ENCODE peak calls at places on chromosome 13, in eight cellular contexts. G is tibial artery, J is MM.1S, I is IMR-90, R is brain microvascular endothelial cell, Q is testis, L is cardiac muscle cell, C is HL-60. S is an unnamed sample.

GRCh38 chr13:32407854-32408253 is 20.1 kb downstream of the N4BP2L1 start:
- DNase-seq in J (no peak), Q (no peak), R (no peak), C (no peak), G (no peak), L (no peak), I (no peak), S (no peak)

GRCh38 chr13:38490657-38491056 is 141.0 kb downstream of the UFM1 start:
- DNase-seq in R (no peak), I (no peak), Q (no peak), L (no peak), J (no peak), C (no peak), G (no peak), S (no peak)

GRCh38 chr13:27131202-27131623 is 40.4 kb downstream of the USP12 start:
- DNase-seq in R (no peak), Q (no peak), J (peak; percentile 89), C (no peak), L (no peak), I (peak; percentile 55), G (no peak), S (peak; percentile 90)

GRCh38 chr13:77810430-77810829 is 108.2 kb downstream of the EDNRB start:
- DNase-seq in R (no peak), Q (no peak), L (peak; percentile 6), J (peak; percentile 58), G (no peak), C (peak; percentile 17), I (peak; percentile 34), S (peak; percentile 59)

GRCh38 chr13:101709952-101710351 is 257.5 kb downstream of the ITGBL1 start:
- DNase-seq in Q (no peak), R (no peak), I (no peak), G (no peak), C (no peak), L (no peak), J (no peak), S (no peak)

GRCh38 chr13:27117947-27118346 is 53.7 kb downstream of the USP12 start:
- DNase-seq in J (no peak), L (no peak), G (no peak), R (no peak), Q (no peak), I (no peak), C (no peak), S (no peak)

GRCh38 chr13:40170091-40170490 is 496.4 kb downstream of the FOXO1 start:
- DNase-seq in I (no peak), C (no peak), L (no peak), Q (no peak), G (no peak), J (no peak), R (no peak), S (no peak)

GRCh38 chr13:98142427-98143156 is at the start of gene FARP1:
- DNase-seq in J (peak; percentile 84), R (no peak), Q (peak; percentile 76), G (peak; percentile 66), L (peak; percentile 91), I (peak; percentile 65), C (no peak), S (peak; percentile 70)

GRCh38 chr13:57996717-57997116 is 365.2 kb downstream of the PCDH17 start:
- DNase-seq in C (no peak), G (no peak), J (no peak), Q (no peak), L (no peak), I (no peak), R (no peak), S (peak; percentile 60)

GRCh38 chr13:112839347-112840105 is 129.5 kb upstream of the MCF2L start:
- DNase-seq in J (no peak), I (peak; percentile 61), R (peak; percentile 25), L (no peak), G (no peak), C (no peak), Q (no peak), S (no peak)

GRCh38 chr13:39554371-39554770 is 48.6 kb downstream of the LHFPL6 start:
- DNase-seq in L (no peak), J (no peak), I (no peak), R (no peak), C (no peak), G (no peak), Q (no peak), S (no peak)

GRCh38 chr13:50222569-50223332 is 207.5 kb downstream of the KCNRG start:
- DNase-seq in L (no peak), G (peak; percentile 74), R (peak; percentile 83), C (peak; percentile 64), Q (peak; percentile 51), I (peak; percentile 68), J (peak; percentile 80), S (peak; percentile 95)

GRCh38 chr13:88464851-88465250 is 793.7 kb downstream of the SLITRK5 start:
- DNase-seq in Q (no peak), C (no peak), G (no peak), R (no peak), J (no peak), I (no peak), L (no peak), S (no peak)

DNA sequence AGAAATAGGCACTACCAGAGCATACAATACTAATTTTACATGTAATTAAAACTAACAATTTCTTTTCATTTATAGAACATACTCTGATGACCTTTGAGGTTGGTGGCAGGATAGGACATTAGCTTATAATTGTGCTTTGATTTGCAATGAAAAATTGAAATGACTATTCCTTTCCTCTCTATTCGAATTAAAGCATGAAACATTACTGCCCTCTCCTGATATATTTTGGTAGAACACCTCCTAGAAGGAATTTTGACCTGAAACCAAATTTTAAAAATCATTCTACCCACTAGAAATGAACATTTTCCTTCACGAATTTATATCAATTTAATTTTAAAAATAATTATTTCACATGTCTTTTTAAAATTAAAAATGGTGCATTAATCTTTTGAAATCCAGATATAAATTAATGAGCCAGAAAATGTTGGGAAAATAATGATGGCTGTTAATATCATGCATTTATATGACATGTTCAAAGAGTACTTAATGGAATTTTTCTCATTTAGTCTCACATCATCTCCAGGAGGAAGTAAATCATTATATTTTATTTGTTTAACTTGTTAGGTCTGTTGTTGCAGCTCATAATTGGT is 556.3 kb upstream of the ARGLU1 start:
- DNase-seq in I (peak; percentile 36), R (no peak), L (peak; percentile 38), C (no peak), G (no peak), J (peak; percentile 25), Q (no peak), S (peak; percentile 45)
- TF ChIP-seq CTCF in I (peak; percentile 79), R (no peak), L (peak; percentile 48), C (no peak), G (peak; percentile 65), J (peak; percentile 40), Q (peak; percentile 28), S (peak; percentile 58)

GRCh38 chr13:43154839-43155238 is 131.5 kb downstream of the DNAJC15 start:
- DNase-seq in R (no peak), G (no peak), C (no peak), J (no peak), I (no peak), L (no peak), Q (no peak), S (no peak)

GRCh38 chr13:43156916-43157315 is 133.5 kb downstream of the DNAJC15 start:
- DNase-seq in G (no peak), I (no peak), R (no peak), Q (no peak), J (no peak), L (no peak), C (no peak), S (no peak)

GRCh38 chr13:43154083-43154739 is 130.8 kb downstream of the DNAJC15 start:
- DNase-seq in G (no peak), Q (no peak), C (no peak), R (no peak), J (no peak), I (no peak), L (no peak), S (no peak)

GRCh38 chr13:43157796-43158195 is 134.4 kb downstream of the DNAJC15 start:
- DNase-seq in L (no peak), R (no peak), G (no peak), J (no peak), I (no peak), C (no peak), Q (no peak), S (no peak)

DNA sequence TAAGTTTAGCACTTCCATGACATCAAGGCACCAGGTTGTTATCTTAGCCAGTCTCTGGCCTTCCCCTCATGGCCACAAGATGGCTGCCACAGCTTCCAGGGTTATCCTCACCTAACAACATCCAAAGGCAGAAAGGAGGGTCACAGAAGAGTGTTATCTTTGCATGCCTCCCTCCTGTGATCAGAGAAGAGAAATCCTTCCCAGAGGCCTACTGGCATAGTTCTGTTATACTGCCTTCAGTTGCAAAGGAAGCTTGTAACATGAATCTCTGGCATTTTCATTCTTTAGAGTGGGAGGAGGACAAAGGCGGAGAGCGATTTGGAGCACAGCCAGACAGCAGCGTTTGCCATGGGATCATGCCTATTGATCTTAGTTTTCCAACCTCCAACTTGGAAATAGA is 135.6 kb downstream of the DNAJC15 start:
- DNase-seq in I (peak; percentile 71), J (no peak), G (no peak), R (peak; percentile 49), Q (peak; percentile 32), C (no peak), L (no peak), S (peak; percentile 50)
- TF ChIP-seq CTCF in I (no peak), J (no peak), G (no peak), R (peak; percentile 58), Q (no peak), C (no peak), L (peak; percentile 24), S (no peak)

GRCh38 chr13:90420683-90421082 is 926.8 kb upstream of the MIR17HG start:
- DNase-seq in I (peak; percentile 13), J (no peak), R (no peak), L (no peak), Q (no peak), G (no peak), C (no peak), S (no peak)
- TF ChIP-seq CTCF in I (peak; percentile 29), J (no peak), R (peak; percentile 36), L (peak; percentile 9), Q (no peak), G (no peak), C (no peak), S (no peak)

GRCh38 chr13:91046715-91047327 is 300.7 kb upstream of the MIR17HG start:
- DNase-seq in L (peak; percentile 22), Q (peak; percentile 27), C (no peak), I (no peak), J (no peak), G (no peak), R (no peak), S (no peak)

GRCh38 chr13:91042870-91043269 is 304.6 kb upstream of the MIR17HG start:
- DNase-seq in Q (no peak), J (no peak), C (no peak), R (no peak), G (no peak), L (no peak), I (no peak), S (no peak)

DNA sequence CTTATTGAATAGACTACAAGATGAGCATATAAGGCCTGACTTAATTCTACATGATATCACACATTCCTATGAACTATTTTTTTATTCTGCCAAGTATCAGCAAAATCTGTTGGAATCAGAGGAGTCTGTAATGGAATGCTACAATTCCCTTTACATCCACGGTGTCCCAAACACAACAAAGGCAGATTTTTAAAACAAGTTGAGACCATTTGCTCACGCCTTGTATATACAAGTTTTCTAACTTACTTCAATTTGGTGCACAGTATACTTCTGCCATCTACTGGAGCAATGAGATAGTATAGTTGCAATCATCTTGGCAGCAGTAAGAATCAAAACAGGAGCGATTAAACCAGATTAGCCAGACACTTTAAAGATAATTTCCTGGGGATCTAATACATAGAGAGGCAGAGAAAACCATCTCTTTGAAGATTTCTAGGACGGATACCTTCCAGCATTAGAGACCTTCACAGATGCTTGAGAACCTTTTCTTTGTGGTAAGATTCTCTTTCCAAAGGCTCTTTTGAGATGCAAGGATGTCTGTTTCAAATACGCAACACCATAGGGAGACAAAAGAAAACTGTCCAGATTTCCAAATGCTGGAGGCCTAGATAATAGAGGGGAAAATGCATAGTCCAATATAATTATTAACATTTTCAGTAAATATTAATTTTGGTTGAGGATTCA is 302.0 kb upstream of the MIR17HG start:
- DNase-seq in R (no peak), J (no peak), L (peak; percentile 16), G (no peak), Q (no peak), I (no peak), C (no peak), S (peak; percentile 36)
- TF ChIP-seq CTCF in R (peak; percentile 35), J (peak; percentile 24), L (peak; percentile 34), G (no peak), Q (peak; percentile 19), I (no peak), C (no peak), S (peak; percentile 40)

S was measured in MCF 10A.